ENCODE peak calls at places on chromosomes 6 and 20, in nine cellular contexts. One of them, this sample, is unnamed.

GRCh38 chr6:44276667-44277640 is 6.7 kb downstream of the TMEM151B start:
- DNase-seq in EH: no peak
- DNase-seq in hepatocyte: no peak
- DNase-seq in T-helper 2 cell: no peak
- DNase-seq in activated T-helper 1 cell treated with anti-CD3 and anti-CD28 coated beads, Interleukin-2, amount 50 U/mL, for 16 hours: no peak
- DNase-seq in CD4-positive, alpha-beta memory T cell: no peak
- DNase-seq in COR-L47: no peak
- DNase-seq in stimulated activated CD4-positive, alpha-beta T cell treated with anti-CD3 and anti-CD28 coated beads, Interleukin-12 subunit alpha, Interleukin-12 subunit beta, amount 100 ng/mL, for 4 hours: no peak
- DNase-seq in LNCaP clone FGC: no peak
- DNase-seq in this sample: no peak

GRCh38 chr20:17646901-17647301 is 35.1 kb downstream of the RRBP1 start:
- DNase-seq in CD4-positive, alpha-beta memory T cell: no peak
- DNase-seq in COR-L47: no peak
- DNase-seq in hepatocyte: no peak
- DNase-seq in LNCaP clone FGC: no peak
- DNase-seq in EH: no peak
- DNase-seq in T-helper 2 cell: no peak
- DNase-seq in stimulated activated CD4-positive, alpha-beta T cell treated with anti-CD3 and anti-CD28 coated beads, Interleukin-12 subunit alpha, Interleukin-12 subunit beta, amount 100 ng/mL, for 4 hours: no peak
- DNase-seq in activated T-helper 1 cell treated with anti-CD3 and anti-CD28 coated beads, Interleukin-2, amount 50 U/mL, for 16 hours: no peak
- DNase-seq in this sample: no peak

GRCh38 chr6:112362027-112362795 is 15.1 kb downstream of the RFPL4B start:
- DNase-seq in T-helper 2 cell: no peak
- DNase-seq in COR-L47: no peak
- DNase-seq in CD4-positive, alpha-beta memory T cell: no peak
- DNase-seq in hepatocyte: no peak
- DNase-seq in stimulated activated CD4-positive, alpha-beta T cell treated with anti-CD3 and anti-CD28 coated beads, Interleukin-12 subunit alpha, Interleukin-12 subunit beta, amount 100 ng/mL, for 4 hours: no peak
- DNase-seq in LNCaP clone FGC: no peak
- DNase-seq in activated T-helper 1 cell treated with anti-CD3 and anti-CD28 coated beads, Interleukin-2, amount 50 U/mL, for 16 hours: no peak
- DNase-seq in EH: no peak
- DNase-seq in this sample: no peak

GRCh38 chr20:41304413-41305079 is 13.0 kb downstream of the ZHX3 start:
- DNase-seq in LNCaP clone FGC: no peak
- DNase-seq in activated T-helper 1 cell treated with anti-CD3 and anti-CD28 coated beads, Interleukin-2, amount 50 U/mL, for 16 hours: no peak
- DNase-seq in COR-L47: no peak
- DNase-seq in hepatocyte: no peak
- DNase-seq in T-helper 2 cell: no peak
- DNase-seq in EH: no peak
- DNase-seq in stimulated activated CD4-positive, alpha-beta T cell treated with anti-CD3 and anti-CD28 coated beads, Interleukin-12 subunit alpha, Interleukin-12 subunit beta, amount 100 ng/mL, for 4 hours: no peak
- DNase-seq in CD4-positive, alpha-beta memory T cell: no peak
- DNase-seq in this sample: no peak

GRCh38 chr6:83183082-83183828 is 9.8 kb downstream of the PGM3 start:
- DNase-seq in LNCaP clone FGC: no peak
- DNase-seq in COR-L47: no peak
- DNase-seq in CD4-positive, alpha-beta memory T cell: no peak
- DNase-seq in hepatocyte: peak
- DNase-seq in activated T-helper 1 cell treated with anti-CD3 and anti-CD28 coated beads, Interleukin-2, amount 50 U/mL, for 16 hours: no peak
- DNase-seq in EH: peak
- DNase-seq in T-helper 2 cell: no peak
- DNase-seq in stimulated activated CD4-positive, alpha-beta T cell treated with anti-CD3 and anti-CD28 coated beads, Interleukin-12 subunit alpha, Interleukin-12 subunit beta, amount 100 ng/mL, for 4 hours: no peak
- DNase-seq in this sample: no peak

GRCh38 chr6:50661636-50662035 is 51.7 kb upstream of the TFAP2D start:
- DNase-seq in CD4-positive, alpha-beta memory T cell: no peak
- DNase-seq in stimulated activated CD4-positive, alpha-beta T cell treated with anti-CD3 and anti-CD28 coated beads, Interleukin-12 subunit alpha, Interleukin-12 subunit beta, amount 100 ng/mL, for 4 hours: no peak
- DNase-seq in activated T-helper 1 cell treated with anti-CD3 and anti-CD28 coated beads, Interleukin-2, amount 50 U/mL, for 16 hours: no peak
- DNase-seq in LNCaP clone FGC: no peak
- DNase-seq in T-helper 2 cell: no peak
- DNase-seq in hepatocyte: no peak
- DNase-seq in EH: no peak
- DNase-seq in COR-L47: no peak
- DNase-seq in this sample: no peak

GRCh38 chr6:122495612-122496011 is 24.0 kb upstream of the SERINC1 start:
- DNase-seq in T-helper 2 cell: peak
- DNase-seq in hepatocyte: no peak
- DNase-seq in stimulated activated CD4-positive, alpha-beta T cell treated with anti-CD3 and anti-CD28 coated beads, Interleukin-12 subunit alpha, Interleukin-12 subunit beta, amount 100 ng/mL, for 4 hours: no peak
- DNase-seq in LNCaP clone FGC: no peak
- DNase-seq in CD4-positive, alpha-beta memory T cell: no peak
- DNase-seq in COR-L47: no peak
- DNase-seq in EH: no peak
- DNase-seq in activated T-helper 1 cell treated with anti-CD3 and anti-CD28 coated beads, Interleukin-2, amount 50 U/mL, for 16 hours: no peak
- DNase-seq in this sample: no peak

GRCh38 chr6:22442826-22443225 is 126.5 kb upstream of the HDGFL1 start:
- DNase-seq in EH: peak
- DNase-seq in activated T-helper 1 cell treated with anti-CD3 and anti-CD28 coated beads, Interleukin-2, amount 50 U/mL, for 16 hours: no peak
- DNase-seq in stimulated activated CD4-positive, alpha-beta T cell treated with anti-CD3 and anti-CD28 coated beads, Interleukin-12 subunit alpha, Interleukin-12 subunit beta, amount 100 ng/mL, for 4 hours: no peak
- DNase-seq in CD4-positive, alpha-beta memory T cell: no peak
- DNase-seq in LNCaP clone FGC: no peak
- DNase-seq in T-helper 2 cell: no peak
- DNase-seq in hepatocyte: no peak
- DNase-seq in COR-L47: no peak
- DNase-seq in this sample: no peak

GRCh38 chr6:81023007-81023582 is 729.4 kb downstream of the TENT5A start:
- DNase-seq in LNCaP clone FGC: no peak
- DNase-seq in COR-L47: peak
- DNase-seq in activated T-helper 1 cell treated with anti-CD3 and anti-CD28 coated beads, Interleukin-2, amount 50 U/mL, for 16 hours: no peak
- DNase-seq in stimulated activated CD4-positive, alpha-beta T cell treated with anti-CD3 and anti-CD28 coated beads, Interleukin-12 subunit alpha, Interleukin-12 subunit beta, amount 100 ng/mL, for 4 hours: no peak
- DNase-seq in EH: peak
- DNase-seq in hepatocyte: no peak
- DNase-seq in T-helper 2 cell: no peak
- DNase-seq in CD4-positive, alpha-beta memory T cell: no peak
- DNase-seq in this sample: no peak

GRCh38 chr20:46240065-46240464 is 68.2 kb downstream of the CDH22 start:
- DNase-seq in CD4-positive, alpha-beta memory T cell: no peak
- DNase-seq in LNCaP clone FGC: no peak
- DNase-seq in T-helper 2 cell: no peak
- DNase-seq in hepatocyte: no peak
- DNase-seq in activated T-helper 1 cell treated with anti-CD3 and anti-CD28 coated beads, Interleukin-2, amount 50 U/mL, for 16 hours: no peak
- DNase-seq in EH: no peak
- DNase-seq in COR-L47: no peak
- DNase-seq in stimulated activated CD4-positive, alpha-beta T cell treated with anti-CD3 and anti-CD28 coated beads, Interleukin-12 subunit alpha, Interleukin-12 subunit beta, amount 100 ng/mL, for 4 hours: no peak
- DNase-seq in this sample: no peak

GRCh38 chr6:92126088-92126487 is 1293.3 kb downstream of the EPHA7 start:
- DNase-seq in stimulated activated CD4-positive, alpha-beta T cell treated with anti-CD3 and anti-CD28 coated beads, Interleukin-12 subunit alpha, Interleukin-12 subunit beta, amount 100 ng/mL, for 4 hours: no peak
- DNase-seq in COR-L47: no peak
- DNase-seq in activated T-helper 1 cell treated with anti-CD3 and anti-CD28 coated beads, Interleukin-2, amount 50 U/mL, for 16 hours: no peak
- DNase-seq in T-helper 2 cell: no peak
- DNase-seq in hepatocyte: peak
- DNase-seq in LNCaP clone FGC: no peak
- DNase-seq in CD4-positive, alpha-beta memory T cell: no peak
- DNase-seq in EH: no peak
- DNase-seq in this sample: no peak

GRCh38 chr20:38291961-38292360 is 12.0 kb upstream of the BPI start:
- DNase-seq in stimulated activated CD4-positive, alpha-beta T cell treated with anti-CD3 and anti-CD28 coated beads, Interleukin-12 subunit alpha, Interleukin-12 subunit beta, amount 100 ng/mL, for 4 hours: no peak
- DNase-seq in COR-L47: no peak
- DNase-seq in CD4-positive, alpha-beta memory T cell: no peak
- DNase-seq in hepatocyte: no peak
- DNase-seq in LNCaP clone FGC: no peak
- DNase-seq in activated T-helper 1 cell treated with anti-CD3 and anti-CD28 coated beads, Interleukin-2, amount 50 U/mL, for 16 hours: no peak
- DNase-seq in EH: no peak
- DNase-seq in T-helper 2 cell: no peak
- DNase-seq in this sample: no peak

GRCh38 chr20:63736893-63737689 is 627 bp downstream of the LIME1 start:
- DNase-seq in hepatocyte: peak
- DNase-seq in COR-L47: no peak
- DNase-seq in T-helper 2 cell: peak
- DNase-seq in CD4-positive, alpha-beta memory T cell: peak
- DNase-seq in activated T-helper 1 cell treated with anti-CD3 and anti-CD28 coated beads, Interleukin-2, amount 50 U/mL, for 16 hours: no peak
- DNase-seq in LNCaP clone FGC: no peak
- DNase-seq in EH: no peak
- DNase-seq in stimulated activated CD4-positive, alpha-beta T cell treated with anti-CD3 and anti-CD28 coated beads, Interleukin-12 subunit alpha, Interleukin-12 subunit beta, amount 100 ng/mL, for 4 hours: no peak
- DNase-seq in this sample: no peak

GRCh38 chr6:33419580-33420492 is at the start of gene SYNGAP1:
- DNase-seq in LNCaP clone FGC: no peak
- DNase-seq in hepatocyte: peak
- DNase-seq in stimulated activated CD4-positive, alpha-beta T cell treated with anti-CD3 and anti-CD28 coated beads, Interleukin-12 subunit alpha, Interleukin-12 subunit beta, amount 100 ng/mL, for 4 hours: peak
- DNase-seq in CD4-positive, alpha-beta memory T cell: no peak
- DNase-seq in T-helper 2 cell: peak
- DNase-seq in EH: peak
- DNase-seq in activated T-helper 1 cell treated with anti-CD3 and anti-CD28 coated beads, Interleukin-2, amount 50 U/mL, for 16 hours: no peak
- DNase-seq in COR-L47: peak
- DNase-seq in this sample: peak